ENCODE peak calls at places on chromosomes 5 and 9, in five cellular contexts. One of them, this sample, is unnamed.

GRCh38 chr5:143772621-143773020 is 39.3 kb upstream of the HMHB1 start:
- DNase-seq in sigmoid colon: no peak
- DNase-seq in activated T-cell treated with anti-CD3 and anti-CD28 coated beads for 48 hours: no peak
- DNase-seq in mucosa of gallbladder: no peak
- DNase-seq in NT2/D1: no peak
- DNase-seq in this sample: no peak

GRCh38 chr5:156824800-156825199 is 25.3 kb upstream of the PPP1R2B start:
- DNase-seq in sigmoid colon: no peak
- DNase-seq in activated T-cell treated with anti-CD3 and anti-CD28 coated beads for 48 hours: no peak
- DNase-seq in mucosa of gallbladder: peak
- DNase-seq in NT2/D1: peak
- DNase-seq in this sample: peak

GRCh38 chr5:110366716-110367115 is 359.8 kb downstream of the TMEM232 start:
- DNase-seq in sigmoid colon: no peak
- DNase-seq in activated T-cell treated with anti-CD3 and anti-CD28 coated beads for 48 hours: no peak
- DNase-seq in mucosa of gallbladder: no peak
- DNase-seq in NT2/D1: no peak
- DNase-seq in this sample: no peak

GRCh38 chr5:160311491-160312138 is 749 bp downstream of the CCNJL start:
- DNase-seq in sigmoid colon: no peak
- DNase-seq in activated T-cell treated with anti-CD3 and anti-CD28 coated beads for 48 hours: no peak
- DNase-seq in mucosa of gallbladder: no peak
- DNase-seq in NT2/D1: no peak
- DNase-seq in this sample: no peak

GRCh38 chr5:135309391-135310327 is 89.4 kb downstream of the MACROH2A1 start:
- DNase-seq in sigmoid colon: no peak
- DNase-seq in activated T-cell treated with anti-CD3 and anti-CD28 coated beads for 48 hours: no peak
- DNase-seq in mucosa of gallbladder: no peak
- DNase-seq in NT2/D1: no peak
- DNase-seq in this sample: no peak

GRCh38 chr9:130287736-130288135 is 22.2 kb downstream of the HMCN2 start:
- DNase-seq in sigmoid colon: no peak
- DNase-seq in activated T-cell treated with anti-CD3 and anti-CD28 coated beads for 48 hours: no peak
- DNase-seq in mucosa of gallbladder: no peak
- DNase-seq in NT2/D1: no peak
- DNase-seq in this sample: peak

GRCh38 chr5:72194846-72195245 is 87.6 kb downstream of the MAP1B start:
- DNase-seq in sigmoid colon: no peak
- DNase-seq in activated T-cell treated with anti-CD3 and anti-CD28 coated beads for 48 hours: peak
- DNase-seq in mucosa of gallbladder: no peak
- DNase-seq in NT2/D1: no peak
- DNase-seq in this sample: no peak

GRCh38 chr9:134193912-134194535 is 29.7 kb upstream of the RNU6ATAC start:
- DNase-seq in sigmoid colon: peak
- DNase-seq in activated T-cell treated with anti-CD3 and anti-CD28 coated beads for 48 hours: no peak
- DNase-seq in mucosa of gallbladder: no peak
- DNase-seq in NT2/D1: no peak
- DNase-seq in this sample: no peak

GRCh38 chr9:20611751-20612287 is 10.5 kb downstream of the MLLT3 start:
- DNase-seq in sigmoid colon: no peak
- DNase-seq in activated T-cell treated with anti-CD3 and anti-CD28 coated beads for 48 hours: no peak
- DNase-seq in mucosa of gallbladder: no peak
- DNase-seq in NT2/D1: no peak
- DNase-seq in this sample: no peak

GRCh38 chr5:5126444-5126843 is 13.7 kb upstream of the ADAMTS16 start:
- DNase-seq in sigmoid colon: no peak
- DNase-seq in activated T-cell treated with anti-CD3 and anti-CD28 coated beads for 48 hours: no peak
- DNase-seq in mucosa of gallbladder: no peak
- DNase-seq in NT2/D1: no peak
- DNase-seq in this sample: no peak

GRCh38 chr5:1488882-1489680 is 34.7 kb downstream of the LPCAT1 start:
- DNase-seq in sigmoid colon: no peak
- DNase-seq in activated T-cell treated with anti-CD3 and anti-CD28 coated beads for 48 hours: peak
- DNase-seq in mucosa of gallbladder: no peak
- DNase-seq in NT2/D1: no peak
- DNase-seq in this sample: no peak

GRCh38 chr9:68970150-68970549 is 43.8 kb downstream of the PRKACG start:
- DNase-seq in sigmoid colon: no peak
- DNase-seq in activated T-cell treated with anti-CD3 and anti-CD28 coated beads for 48 hours: no peak
- DNase-seq in mucosa of gallbladder: no peak
- DNase-seq in NT2/D1: no peak
- DNase-seq in this sample: peak

GRCh38 chr9:136011703-136012496 is 50.7 kb upstream of the UBAC1 start:
- DNase-seq in sigmoid colon: peak
- DNase-seq in activated T-cell treated with anti-CD3 and anti-CD28 coated beads for 48 hours: no peak
- DNase-seq in mucosa of gallbladder: peak
- DNase-seq in NT2/D1: no peak
- DNase-seq in this sample: no peak

GRCh38 chr5:64149857-64150521 is 15.7 kb upstream of the RNF180 start:
- DNase-seq in sigmoid colon: no peak
- DNase-seq in activated T-cell treated with anti-CD3 and anti-CD28 coated beads for 48 hours: no peak
- DNase-seq in mucosa of gallbladder: no peak
- DNase-seq in NT2/D1: no peak
- DNase-seq in this sample: no peak

GRCh38 chr5:140875085-140876065 is at the start of gene PCDHA12:
- DNase-seq in sigmoid colon: no peak
- DNase-seq in activated T-cell treated with anti-CD3 and anti-CD28 coated beads for 48 hours: no peak
- DNase-seq in mucosa of gallbladder: no peak
- DNase-seq in NT2/D1: no peak
- DNase-seq in this sample: no peak

GRCh38 chr5:33146916-33147315 is 293.8 kb upstream of the TARS1 start:
- DNase-seq in sigmoid colon: no peak
- DNase-seq in activated T-cell treated with anti-CD3 and anti-CD28 coated beads for 48 hours: no peak
- DNase-seq in mucosa of gallbladder: no peak
- DNase-seq in NT2/D1: no peak
- DNase-seq in this sample: no peak

GRCh38 chr5:443239-444151 is 519 bp downstream of the EXOC3 start:
- DNase-seq in sigmoid colon: peak
- DNase-seq in activated T-cell treated with anti-CD3 and anti-CD28 coated beads for 48 hours: no peak
- DNase-seq in mucosa of gallbladder: no peak
- DNase-seq in NT2/D1: no peak
- DNase-seq in this sample: peak

GRCh38 chr9:69658987-69659677 is 13.0 kb downstream of the APBA1 start:
- DNase-seq in sigmoid colon: no peak
- DNase-seq in activated T-cell treated with anti-CD3 and anti-CD28 coated beads for 48 hours: no peak
- DNase-seq in mucosa of gallbladder: no peak
- DNase-seq in NT2/D1: no peak
- DNase-seq in this sample: no peak

GRCh38 chr5:168347368-168347767 is 55.9 kb downstream of the WWC1 start:
- DNase-seq in sigmoid colon: no peak
- DNase-seq in activated T-cell treated with anti-CD3 and anti-CD28 coated beads for 48 hours: no peak
- DNase-seq in mucosa of gallbladder: no peak
- DNase-seq in NT2/D1: no peak
- DNase-seq in this sample: no peak

GRCh38 chr9:91800473-91800872 is 149.6 kb downstream of the ROR2 start:
- DNase-seq in sigmoid colon: peak
- DNase-seq in activated T-cell treated with anti-CD3 and anti-CD28 coated beads for 48 hours: no peak
- DNase-seq in mucosa of gallbladder: no peak
- DNase-seq in NT2/D1: no peak
- DNase-seq in this sample: no peak

GRCh38 chr5:151740336-151740942 is 18.0 kb downstream of the ATOX1 start:
- DNase-seq in sigmoid colon: peak
- DNase-seq in activated T-cell treated with anti-CD3 and anti-CD28 coated beads for 48 hours: no peak
- DNase-seq in mucosa of gallbladder: peak
- DNase-seq in NT2/D1: peak
- DNase-seq in this sample: peak

GRCh38 chr9:106752581-106752980 is 110.4 kb upstream of the ZNF462 start:
- DNase-seq in sigmoid colon: no peak
- DNase-seq in activated T-cell treated with anti-CD3 and anti-CD28 coated beads for 48 hours: no peak
- DNase-seq in mucosa of gallbladder: no peak
- DNase-seq in NT2/D1: no peak
- DNase-seq in this sample: no peak

GRCh38 chr5:111772456-111772855 is 15.5 kb upstream of the NREP start:
- DNase-seq in sigmoid colon: no peak
- DNase-seq in activated T-cell treated with anti-CD3 and anti-CD28 coated beads for 48 hours: no peak
- DNase-seq in mucosa of gallbladder: no peak
- DNase-seq in NT2/D1: peak
- DNase-seq in this sample: no peak

GRCh38 chr9:75636427-75637045 is 253.9 kb upstream of the PCSK5 start:
- DNase-seq in sigmoid colon: no peak
- DNase-seq in activated T-cell treated with anti-CD3 and anti-CD28 coated beads for 48 hours: no peak
- DNase-seq in mucosa of gallbladder: no peak
- DNase-seq in NT2/D1: no peak
- DNase-seq in this sample: no peak

GRCh38 chr5:80989883-80990282 is 29.7 kb downstream of the RASGRF2 start:
- DNase-seq in sigmoid colon: no peak
- DNase-seq in activated T-cell treated with anti-CD3 and anti-CD28 coated beads for 48 hours: no peak
- DNase-seq in mucosa of gallbladder: no peak
- DNase-seq in NT2/D1: no peak
- DNase-seq in this sample: no peak

GRCh38 chr9:128724744-128725211 is 851 bp upstream of the ZDHHC12 start:
- DNase-seq in sigmoid colon: peak
- DNase-seq in activated T-cell treated with anti-CD3 and anti-CD28 coated beads for 48 hours: peak
- DNase-seq in mucosa of gallbladder: peak
- DNase-seq in NT2/D1: peak
- DNase-seq in this sample: peak

GRCh38 chr9:123322771-123323481 is 33.1 kb upstream of the CRB2 start:
- DNase-seq in sigmoid colon: no peak
- DNase-seq in activated T-cell treated with anti-CD3 and anti-CD28 coated beads for 48 hours: peak
- DNase-seq in mucosa of gallbladder: no peak
- DNase-seq in NT2/D1: no peak
- DNase-seq in this sample: no peak

GRCh38 chr9:101465330-101465915 is 29.8 kb upstream of the ALDOB start:
- DNase-seq in sigmoid colon: no peak
- DNase-seq in activated T-cell treated with anti-CD3 and anti-CD28 coated beads for 48 hours: no peak
- DNase-seq in mucosa of gallbladder: peak
- DNase-seq in NT2/D1: no peak
- DNase-seq in this sample: peak

GRCh38 chr5:119445544-119445943 is 6.8 kb upstream of the HSD17B4 start:
- DNase-seq in sigmoid colon: no peak
- DNase-seq in activated T-cell treated with anti-CD3 and anti-CD28 coated beads for 48 hours: no peak
- DNase-seq in mucosa of gallbladder: no peak
- DNase-seq in NT2/D1: no peak
- DNase-seq in this sample: no peak

GRCh38 chr5:16411741-16412455 is 53.7 kb downstream of the ZNF622 start:
- DNase-seq in sigmoid colon: no peak
- DNase-seq in activated T-cell treated with anti-CD3 and anti-CD28 coated beads for 48 hours: no peak
- DNase-seq in mucosa of gallbladder: no peak
- DNase-seq in NT2/D1: no peak
- DNase-seq in this sample: no peak

This sample was measured in COR-L47.